ENCODE peak calls at places on chromosome 15, in six cellular contexts. Y, P, B, Q, R and J are unnamed samples.

GRCh38 chr15:84783493-84784251 is 33.5 kb upstream of the ALPK3 start:
- DNase-seq in Q (no peak), B (no peak), R (no peak), Y (no peak), P (no peak), J (no peak)

GRCh38 chr15:61064653-61065052 is 164.4 kb downstream of the RORA start:
- DNase-seq in R (no peak), Q (no peak), B (no peak), Y (no peak), P (no peak), J (no peak)

GRCh38 chr15:62138124-62138523 is 27.0 kb downstream of the C2CD4B start:
- DNase-seq in Y (no peak), P (no peak), R (no peak), B (no peak), Q (no peak), J (no peak)

GRCh38 chr15:84910928-84911623 is 26.6 kb downstream of the SLC28A1 start:
- DNase-seq in R (no peak), Y (peak; percentile 16), B (no peak), Q (no peak), P (no peak), J (no peak)

GRCh38 chr15:42136513-42136912 is 19.9 kb downstream of the PLA2G4F start:
- DNase-seq in Q (no peak), Y (no peak), P (no peak), R (no peak), B (no peak), J (peak; percentile 6)

GRCh38 chr15:57920916-57921315 is 144.6 kb downstream of the ALDH1A2 start:
- DNase-seq in B (no peak), Y (no peak), Q (no peak), P (no peak), R (no peak), J (no peak)

GRCh38 chr15:59298255-59298856 is 74.3 kb downstream of the MYO1E start:
- DNase-seq in P (no peak), Y (no peak), B (no peak), Q (no peak), R (no peak), J (no peak)

GRCh38 chr15:90716317-90716975 is 700 bp upstream of the BLM start:
- DNase-seq in B (no peak), R (no peak), P (no peak), Q (no peak), Y (no peak), J (no peak)

GRCh38 chr15:90184786-90185704 is 16.1 kb upstream of the SEMA4B start:
- DNase-seq in P (peak; percentile 87), B (peak; percentile 41), R (no peak), Q (peak; percentile 93), Y (peak; percentile 81), J (peak; percentile 85)

GRCh38 chr15:74541494-74542191 is 623 bp downstream of the ARID3B start:
- DNase-seq in R (peak; percentile 77), Q (peak; percentile 68), Y (peak; percentile 47), P (peak; percentile 34), B (peak; percentile 15), J (peak; percentile 69)

GRCh38 chr15:86010891-86011290 is 68.8 kb upstream of the AGBL1 start:
- DNase-seq in Q (no peak), B (no peak), R (no peak), P (no peak), Y (no peak), J (no peak)

GRCh38 chr15:39404767-39405173 is 176.1 kb upstream of the THBS1 start:
- DNase-seq in R (no peak), B (no peak), Q (no peak), Y (no peak), P (no peak), J (no peak)

GRCh38 chr15:33234019-33234418 is 39.5 kb upstream of the FMN1 start:
- DNase-seq in P (no peak), Q (peak; percentile 43), Y (no peak), B (no peak), R (no peak), J (no peak)

GRCh38 chr15:78049691-78050440 is 27.6 kb downstream of the TBC1D2B start:
- DNase-seq in P (no peak), Y (no peak), B (no peak), R (no peak), Q (no peak), J (no peak)

GRCh38 chr15:57253082-57253481 is 123.2 kb upstream of the CGNL1 start:
- DNase-seq in P (no peak), B (no peak), Y (no peak), R (no peak), Q (no peak), J (no peak)

GRCh38 chr15:89330881-89331595 is 3.6 kb downstream of the POLG start:
- DNase-seq in Y (no peak), P (no peak), B (no peak), Q (no peak), R (peak; percentile 34), J (no peak)

GRCh38 chr15:89367485-89368451 is 33.1 kb upstream of the POLG start:
- DNase-seq in B (no peak), Y (no peak), P (no peak), R (no peak), Q (peak; percentile 98), J (no peak)

DNA sequence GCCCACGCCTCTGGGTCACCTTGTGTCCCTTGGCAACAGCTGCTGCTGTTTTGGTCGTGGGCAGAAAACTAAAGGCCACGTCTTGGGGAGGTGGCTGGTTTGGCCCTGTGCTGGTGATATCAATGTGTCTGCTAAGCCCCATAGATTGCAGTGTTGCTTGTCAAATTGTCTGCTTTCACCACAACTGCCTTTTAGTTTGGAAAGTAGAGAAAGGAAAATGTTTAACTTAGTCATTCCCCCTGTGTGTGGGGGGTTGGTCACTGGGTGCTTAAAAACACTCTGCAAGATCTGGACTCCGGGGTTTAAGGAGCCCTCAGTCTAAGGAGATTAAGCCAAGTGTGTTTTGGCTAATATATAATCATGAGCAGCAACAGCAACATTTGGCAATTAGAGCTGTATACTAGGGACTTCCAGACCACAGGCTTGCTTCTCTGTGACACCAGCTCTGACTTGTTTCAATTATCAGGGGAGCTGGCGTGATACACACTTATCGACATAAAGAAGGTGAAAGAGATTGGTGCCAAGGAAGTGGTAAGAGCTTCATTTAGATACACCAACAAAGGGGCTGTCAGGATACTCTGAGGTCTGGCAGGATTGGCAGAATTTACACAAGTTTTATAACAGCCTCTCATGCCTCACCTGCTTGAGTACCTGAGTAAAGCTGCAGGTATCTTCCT is 3.5 kb downstream of the SMAD3 start:
- DNase-seq in Y (no peak), Q (no peak), P (no peak), B (no peak), R (no peak), J (no peak)
- TF ChIP-seq EP300 in Y (no peak), Q (no peak), P (no peak), B (no peak), R (no peak), J (no peak)

GRCh38 chr15:100338971-100339444 is 2.8 kb downstream of the ADAMTS17 start:
- DNase-seq in B (peak; percentile 85), Q (peak; percentile 72), Y (peak; percentile 76), R (no peak), P (peak; percentile 66), J (peak; percentile 79)

GRCh38 chr15:100343251-100343650 is 1.5 kb upstream of the ADAMTS17 start:
- DNase-seq in Q (no peak), B (no peak), P (no peak), Y (no peak), R (no peak), J (no peak)

GRCh38 chr15:100339999-100340398 is 1.8 kb downstream of the ADAMTS17 start:
- DNase-seq in R (no peak), Q (no peak), P (no peak), B (no peak), Y (no peak), J (no peak)

GRCh38 chr15:100340721-100341661 is 784 bp downstream of the ADAMTS17 start:
- DNase-seq in Q (peak; percentile 60), B (no peak), R (no peak), P (peak; percentile 41), Y (peak; percentile 41), J (no peak)

GRCh38 chr15:100341662-100342560 is at the start of gene ADAMTS17:
- DNase-seq in B (peak; percentile 97), Y (peak; percentile 97), P (peak; percentile 97), R (peak; percentile 97), Q (peak; percentile 96), J (peak; percentile 98)
- TF ChIP-seq EP300 in B (peak; percentile 89), Y (no peak), P (no peak), R (no peak), Q (no peak), J (no peak)

GRCh38 chr15:100566850-100567249 is 35.1 kb downstream of the LINS1 start:
- DNase-seq in B (no peak), P (no peak), Y (no peak), Q (no peak), R (no peak), J (no peak)
- TF ChIP-seq EP300 in B (no peak), P (no peak), Y (no peak), Q (no peak), R (no peak), J (no peak)

DNA sequence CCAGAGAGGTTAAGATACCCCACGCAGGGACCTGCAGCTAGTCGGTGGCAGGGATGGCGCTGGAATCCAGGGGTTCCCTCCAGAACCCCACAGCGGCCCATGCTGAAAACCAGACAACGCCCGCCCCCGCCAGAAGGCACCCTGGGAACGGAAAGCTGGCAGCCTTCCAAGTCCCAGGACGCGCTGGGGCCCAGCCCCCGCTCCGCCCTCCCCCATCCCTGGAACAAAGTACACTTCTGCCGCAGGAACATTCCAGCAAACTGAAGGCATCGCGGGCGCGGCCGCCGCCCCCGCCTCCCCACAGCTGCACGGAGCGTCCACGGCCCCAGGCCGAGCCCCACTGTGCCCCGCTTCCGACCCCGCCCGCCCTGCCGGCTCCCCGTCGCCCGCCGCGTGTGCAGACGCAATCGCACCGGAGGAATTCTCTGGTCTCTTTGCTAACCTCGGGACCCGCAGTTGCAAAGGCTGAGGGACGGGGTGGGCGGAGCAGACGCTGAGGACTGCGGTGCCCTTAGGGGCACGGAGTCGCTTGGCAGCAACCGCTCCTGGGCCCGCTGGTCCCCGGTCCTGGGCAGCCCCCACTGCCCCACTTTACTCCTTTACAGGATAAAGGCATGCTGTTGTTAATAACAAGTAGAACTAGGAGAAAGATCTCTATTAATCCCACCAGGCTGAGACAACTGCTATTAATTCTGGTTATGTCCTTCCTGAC is 44.8 kb upstream of the RNU6-1 start:
- DNase-seq in R (peak; percentile 86), P (peak; percentile 90), Q (peak; percentile 88), B (peak; percentile 75), Y (peak; percentile 92), J (peak; percentile 93)
- TF ChIP-seq EP300 in R (no peak), P (no peak), Q (no peak), B (peak; percentile 84), Y (peak; percentile 58), J (peak; percentile 63)

DNA sequence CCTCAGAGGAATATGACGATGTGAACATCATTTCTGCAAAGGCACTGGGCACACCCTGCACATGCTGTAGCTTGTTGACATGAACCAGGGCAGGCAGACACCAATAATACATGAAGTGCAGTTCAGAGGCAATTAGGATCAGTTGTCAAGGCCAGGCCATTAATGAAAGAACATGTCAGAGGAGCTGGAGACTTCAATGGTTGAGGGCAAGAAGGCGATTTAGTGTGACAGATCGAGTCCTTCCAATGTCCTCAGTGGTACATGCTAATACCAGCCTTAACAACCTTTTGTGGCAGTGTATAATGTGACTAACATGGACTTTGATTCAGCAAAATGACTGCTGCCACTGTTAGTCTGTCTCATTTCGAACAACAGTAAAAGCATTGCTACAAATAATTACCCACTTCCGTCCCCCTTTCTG is 205.2 kb upstream of the NANOGP8 start:
- DNase-seq in Y (peak; percentile 19), B (no peak), R (no peak), Q (no peak), P (no peak), J (no peak)
- TF ChIP-seq EP300 in Y (no peak), B (no peak), R (no peak), Q (no peak), P (no peak), J (no peak)

GRCh38 chr15:48077785-48078184 is 43.0 kb upstream of the SLC24A5 start:
- DNase-seq in Q (no peak), R (no peak), P (no peak), Y (no peak), B (no peak), J (no peak)
- TF ChIP-seq EP300 in Q (no peak), R (no peak), P (no peak), Y (no peak), B (no peak), J (no peak)